ENCODE peak calls at places on chromosomes 11 and 22, in ten cellular contexts. One of them, this sample, is unnamed.
A peak's percentile ranks its signal among the peaks of the same experiment; 100 is the strongest.

GRCh38 chr11:87462171-87462570 is 424.4 kb downstream of the TMEM135 start:
- DNase-seq in MM.1S: no peak
- DNase-seq in neural progenitor cell: no peak
- DNase-seq in trophoblast cell: no peak
- DNase-seq in IMR-90: no peak
- DNase-seq in mesendoderm: no peak
- DNase-seq in endothelial cell of umbilical vein: no peak
- DNase-seq in fibroblast of lung: no peak
- DNase-seq in mammary epithelial cell: no peak
- DNase-seq in HCT116: no peak
- DNase-seq in this sample: no peak

GRCh38 chr11:5712507-5712906 is 22.9 kb downstream of the TRIM22 start:
- DNase-seq in fibroblast of lung: no peak
- DNase-seq in HCT116: peak; percentile 7
- DNase-seq in neural progenitor cell: no peak
- DNase-seq in endothelial cell of umbilical vein: peak; percentile 28
- DNase-seq in mesendoderm: no peak
- DNase-seq in mammary epithelial cell: no peak
- DNase-seq in trophoblast cell: peak; percentile 31
- DNase-seq in IMR-90: peak; percentile 5
- DNase-seq in MM.1S: no peak
- DNase-seq in this sample: no peak

GRCh38 chr11:2791521-2792375 is 92.0 kb upstream of the KCNQ1OT1 start:
- DNase-seq in HCT116: no peak
- DNase-seq in MM.1S: no peak
- DNase-seq in endothelial cell of umbilical vein: no peak
- DNase-seq in fibroblast of lung: no peak
- DNase-seq in neural progenitor cell: no peak
- DNase-seq in IMR-90: no peak
- DNase-seq in mesendoderm: peak; percentile 11
- DNase-seq in trophoblast cell: no peak
- DNase-seq in mammary epithelial cell: no peak
- DNase-seq in this sample: no peak

GRCh38 chr11:121328967-121329653 is 36.5 kb downstream of the SC5D start:
- DNase-seq in neural progenitor cell: no peak
- DNase-seq in mammary epithelial cell: no peak
- DNase-seq in MM.1S: no peak
- DNase-seq in fibroblast of lung: no peak
- DNase-seq in endothelial cell of umbilical vein: no peak
- DNase-seq in trophoblast cell: no peak
- DNase-seq in mesendoderm: peak; percentile 18
- DNase-seq in HCT116: no peak
- DNase-seq in IMR-90: no peak
- DNase-seq in this sample: no peak

GRCh38 chr11:120061761-120062560 is 76.0 kb downstream of the TRIM29 start:
- DNase-seq in mesendoderm: peak; percentile 73
- DNase-seq in trophoblast cell: peak; percentile 11
- DNase-seq in neural progenitor cell: peak; percentile 89
- DNase-seq in fibroblast of lung: peak; percentile 52
- DNase-seq in MM.1S: no peak
- DNase-seq in HCT116: no peak
- DNase-seq in endothelial cell of umbilical vein: no peak
- DNase-seq in IMR-90: no peak
- DNase-seq in mammary epithelial cell: no peak
- DNase-seq in this sample: peak; percentile 33

GRCh38 chr11:3155216-3155615 is 9.9 kb downstream of the OSBPL5 start:
- DNase-seq in trophoblast cell: no peak
- DNase-seq in mesendoderm: no peak
- DNase-seq in HCT116: no peak
- DNase-seq in IMR-90: no peak
- DNase-seq in MM.1S: no peak
- DNase-seq in fibroblast of lung: no peak
- DNase-seq in mammary epithelial cell: no peak
- DNase-seq in neural progenitor cell: no peak
- DNase-seq in endothelial cell of umbilical vein: no peak
- DNase-seq in this sample: no peak

GRCh38 chr11:70914496-70914895 is 337.9 kb downstream of the SHANK2 start:
- DNase-seq in mammary epithelial cell: no peak
- DNase-seq in HCT116: no peak
- DNase-seq in endothelial cell of umbilical vein: no peak
- DNase-seq in IMR-90: no peak
- DNase-seq in mesendoderm: no peak
- DNase-seq in fibroblast of lung: no peak
- DNase-seq in MM.1S: no peak
- DNase-seq in trophoblast cell: no peak
- DNase-seq in neural progenitor cell: no peak
- DNase-seq in this sample: no peak

GRCh38 chr22:39469326-39469680 is 12.5 kb downstream of the MGAT3 start:
- DNase-seq in fibroblast of lung: no peak
- DNase-seq in MM.1S: no peak
- DNase-seq in endothelial cell of umbilical vein: no peak
- DNase-seq in neural progenitor cell: no peak
- DNase-seq in trophoblast cell: no peak
- DNase-seq in IMR-90: no peak
- DNase-seq in mesendoderm: no peak
- DNase-seq in HCT116: no peak
- DNase-seq in mammary epithelial cell: no peak
- DNase-seq in this sample: no peak

GRCh38 chr11:87859583-87859982 is 315.7 kb downstream of the RAB38 start:
- DNase-seq in endothelial cell of umbilical vein: peak; percentile 34
- DNase-seq in mammary epithelial cell: no peak
- DNase-seq in mesendoderm: no peak
- DNase-seq in HCT116: no peak
- DNase-seq in MM.1S: no peak
- DNase-seq in IMR-90: no peak
- DNase-seq in trophoblast cell: no peak
- DNase-seq in neural progenitor cell: no peak
- DNase-seq in fibroblast of lung: peak; percentile 21
- DNase-seq in this sample: peak; percentile 5

GRCh38 chr11:48013269-48013901 is 33.0 kb downstream of the PTPRJ start:
- DNase-seq in fibroblast of lung: peak; percentile 45
- DNase-seq in trophoblast cell: no peak
- DNase-seq in neural progenitor cell: no peak
- DNase-seq in IMR-90: peak; percentile 65
- DNase-seq in mesendoderm: no peak
- DNase-seq in mammary epithelial cell: no peak
- DNase-seq in MM.1S: no peak
- DNase-seq in HCT116: no peak
- DNase-seq in endothelial cell of umbilical vein: peak; percentile 43
- DNase-seq in this sample: no peak

GRCh38 chr22:33519140-33519973 is 400.9 kb downstream of the LARGE1 start:
- DNase-seq in trophoblast cell: peak; percentile 49
- DNase-seq in endothelial cell of umbilical vein: no peak
- DNase-seq in IMR-90: peak; percentile 61
- DNase-seq in MM.1S: peak; percentile 74
- DNase-seq in mesendoderm: peak; percentile 68
- DNase-seq in neural progenitor cell: peak; percentile 78
- DNase-seq in mammary epithelial cell: peak; percentile 18
- DNase-seq in HCT116: no peak
- DNase-seq in fibroblast of lung: peak; percentile 58
- DNase-seq in this sample: peak; percentile 49

GRCh38 chr11:15118431-15118830 is 3.7 kb downstream of the INSC start:
- DNase-seq in IMR-90: no peak
- DNase-seq in mammary epithelial cell: peak; percentile 48
- DNase-seq in fibroblast of lung: no peak
- DNase-seq in trophoblast cell: no peak
- DNase-seq in HCT116: no peak
- DNase-seq in mesendoderm: no peak
- DNase-seq in neural progenitor cell: no peak
- DNase-seq in endothelial cell of umbilical vein: no peak
- DNase-seq in MM.1S: peak; percentile 27
- DNase-seq in this sample: no peak

GRCh38 chr11:130163346-130164220 is 4.0 kb downstream of the ST14 start:
- DNase-seq in neural progenitor cell: no peak
- DNase-seq in trophoblast cell: no peak
- DNase-seq in HCT116: no peak
- DNase-seq in fibroblast of lung: no peak
- DNase-seq in MM.1S: no peak
- DNase-seq in IMR-90: no peak
- DNase-seq in mammary epithelial cell: no peak
- DNase-seq in endothelial cell of umbilical vein: no peak
- DNase-seq in mesendoderm: peak; percentile 47
- DNase-seq in this sample: no peak

GRCh38 chr11:34863048-34863447 is 53.1 kb downstream of the APIP start:
- DNase-seq in mammary epithelial cell: no peak
- DNase-seq in trophoblast cell: no peak
- DNase-seq in MM.1S: no peak
- DNase-seq in mesendoderm: no peak
- DNase-seq in IMR-90: no peak
- DNase-seq in neural progenitor cell: no peak
- DNase-seq in HCT116: no peak
- DNase-seq in endothelial cell of umbilical vein: no peak
- DNase-seq in fibroblast of lung: no peak
- DNase-seq in this sample: no peak

GRCh38 chr22:22865311-22866072 is 22.1 kb upstream of the IGLL5 start:
- DNase-seq in endothelial cell of umbilical vein: no peak
- DNase-seq in fibroblast of lung: no peak
- DNase-seq in trophoblast cell: no peak
- DNase-seq in MM.1S: peak; percentile 92
- DNase-seq in mammary epithelial cell: no peak
- DNase-seq in HCT116: no peak
- DNase-seq in neural progenitor cell: no peak
- DNase-seq in mesendoderm: no peak
- DNase-seq in IMR-90: no peak
- DNase-seq in this sample: no peak

GRCh38 chr11:69650832-69651344 is 9.9 kb downstream of the CCND1 start:
- DNase-seq in fibroblast of lung: no peak
- DNase-seq in HCT116: no peak
- DNase-seq in mesendoderm: no peak
- DNase-seq in MM.1S: no peak
- DNase-seq in neural progenitor cell: no peak
- DNase-seq in mammary epithelial cell: no peak
- DNase-seq in endothelial cell of umbilical vein: no peak
- DNase-seq in IMR-90: no peak
- DNase-seq in trophoblast cell: no peak
- DNase-seq in this sample: no peak

GRCh38 chr11:74195828-74196227 is 24.7 kb downstream of the PPME1 start:
- DNase-seq in mammary epithelial cell: peak; percentile 8
- DNase-seq in trophoblast cell: no peak
- DNase-seq in MM.1S: no peak
- DNase-seq in endothelial cell of umbilical vein: peak; percentile 32
- DNase-seq in mesendoderm: no peak
- DNase-seq in HCT116: no peak
- DNase-seq in fibroblast of lung: no peak
- DNase-seq in neural progenitor cell: no peak
- DNase-seq in IMR-90: peak; percentile 26
- DNase-seq in this sample: peak; percentile 5

GRCh38 chr11:3000032-3000961 is 8.2 kb upstream of the NAP1L4 start:
- DNase-seq in IMR-90: peak; percentile 60
- DNase-seq in mesendoderm: no peak
- DNase-seq in fibroblast of lung: peak; percentile 81
- DNase-seq in mammary epithelial cell: peak; percentile 96
- DNase-seq in endothelial cell of umbilical vein: peak; percentile 55
- DNase-seq in MM.1S: no peak
- DNase-seq in trophoblast cell: no peak
- DNase-seq in HCT116: no peak
- DNase-seq in neural progenitor cell: peak; percentile 74
- DNase-seq in this sample: peak; percentile 68

DNA sequence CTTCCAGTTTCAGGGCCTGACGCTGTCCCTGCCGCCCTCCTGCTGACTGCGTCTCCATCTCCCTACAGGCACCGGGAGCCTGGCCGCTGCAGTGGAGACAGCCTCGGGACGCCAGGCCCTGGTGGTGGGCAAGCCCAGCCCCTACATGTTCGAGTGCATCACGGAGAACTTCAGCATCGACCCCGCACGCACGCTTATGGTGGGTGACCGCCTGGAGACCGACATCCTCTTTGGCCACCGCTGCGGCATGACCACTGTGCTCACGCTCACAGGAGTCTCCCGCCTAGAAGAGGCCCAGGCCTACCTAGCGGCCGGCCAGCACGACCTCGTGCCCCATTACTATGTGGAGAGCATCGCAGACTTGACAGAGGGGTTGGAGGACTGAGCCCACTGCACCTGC is 7.0 kb downstream of the PDXP start:
- DNase-seq in trophoblast cell: no peak
- DNase-seq in fibroblast of lung: no peak
- DNase-seq in mesendoderm: no peak
- DNase-seq in IMR-90: no peak
- DNase-seq in MM.1S: no peak
- DNase-seq in endothelial cell of umbilical vein: no peak
- DNase-seq in HCT116: no peak
- DNase-seq in mammary epithelial cell: no peak
- DNase-seq in neural progenitor cell: no peak
- DNase-seq in this sample: no peak
- H3K4me3 ChIP-seq in trophoblast cell: no peak overlapping the region
- H3K4me3 ChIP-seq in fibroblast of lung: no peak overlapping the region
- H3K4me3 ChIP-seq in mesendoderm: no peak overlapping the region
- H3K4me3 ChIP-seq in IMR-90: no peak overlapping the region
- H3K4me3 ChIP-seq in MM.1S: no peak overlapping the region
- H3K4me3 ChIP-seq in endothelial cell of umbilical vein: no peak overlapping the region
- H3K4me3 ChIP-seq in HCT116: no peak overlapping the region
- H3K4me3 ChIP-seq in mammary epithelial cell: no peak overlapping the region
- H3K4me3 ChIP-seq in neural progenitor cell: no peak overlapping the region
- H3K4me3 ChIP-seq in this sample: no peak overlapping the region

GRCh38 chr22:36377022-36377631 is 10.6 kb downstream of the MYH9 start:
- DNase-seq in MM.1S: peak; percentile 81
- DNase-seq in neural progenitor cell: no peak
- DNase-seq in HCT116: no peak
- DNase-seq in IMR-90: no peak
- DNase-seq in trophoblast cell: no peak
- DNase-seq in mesendoderm: no peak
- DNase-seq in endothelial cell of umbilical vein: no peak
- DNase-seq in fibroblast of lung: no peak
- DNase-seq in mammary epithelial cell: no peak
- DNase-seq in this sample: no peak
- H3K4me2 ChIP-seq in MM.1S: peak overlapping the region; percentile 47
- H3K4me2 ChIP-seq in neural progenitor cell: no peak overlapping the region
- H3K4me2 ChIP-seq in HCT116: no peak overlapping the region
- H3K4me2 ChIP-seq in IMR-90: peak overlapping the region; percentile 13
- H3K4me2 ChIP-seq in trophoblast cell: no peak overlapping the region
- H3K4me2 ChIP-seq in mesendoderm: no peak overlapping the region
- H3K4me2 ChIP-seq in endothelial cell of umbilical vein: peak overlapping the region; percentile 48
- H3K4me2 ChIP-seq in fibroblast of lung: peak overlapping the region; percentile 48
- H3K4me2 ChIP-seq in mammary epithelial cell: no peak overlapping the region
- H3K4me2 ChIP-seq in this sample: peak overlapping the region; percentile 21

DNA sequence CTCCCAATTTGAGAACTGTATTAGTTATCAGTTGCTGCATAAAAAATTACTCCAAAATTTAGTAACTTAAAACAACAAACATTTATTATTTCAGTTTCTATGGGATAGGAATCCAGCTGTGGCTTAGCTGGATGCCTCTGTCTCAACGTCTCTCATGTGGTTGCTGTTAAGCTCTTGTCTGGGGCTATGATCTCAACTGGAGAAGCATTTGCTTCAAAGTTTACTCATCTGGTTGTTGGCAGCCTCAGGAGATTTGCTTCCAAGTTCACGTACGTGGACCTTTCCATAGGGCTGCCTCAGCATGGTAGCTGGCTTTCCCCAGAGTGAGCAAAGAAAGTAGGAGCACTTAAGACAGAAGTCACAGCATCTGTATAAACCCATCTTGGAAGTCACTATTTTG is 144.9 kb upstream of the SESN3 start:
- DNase-seq in HCT116: no peak
- DNase-seq in endothelial cell of umbilical vein: no peak
- DNase-seq in mammary epithelial cell: peak; percentile 61
- DNase-seq in MM.1S: no peak
- DNase-seq in mesendoderm: no peak
- DNase-seq in neural progenitor cell: no peak
- DNase-seq in trophoblast cell: no peak
- DNase-seq in IMR-90: peak; percentile 43
- DNase-seq in fibroblast of lung: peak; percentile 98
- DNase-seq in this sample: peak; percentile 98
- H3K4me3 ChIP-seq in HCT116: no peak overlapping the region
- H3K4me3 ChIP-seq in endothelial cell of umbilical vein: no peak overlapping the region
- H3K4me3 ChIP-seq in mammary epithelial cell: no peak overlapping the region
- H3K4me3 ChIP-seq in MM.1S: no peak overlapping the region
- H3K4me3 ChIP-seq in mesendoderm: no peak overlapping the region
- H3K4me3 ChIP-seq in neural progenitor cell: no peak overlapping the region
- H3K4me3 ChIP-seq in trophoblast cell: no peak overlapping the region
- H3K4me3 ChIP-seq in IMR-90: no peak overlapping the region
- H3K4me3 ChIP-seq in fibroblast of lung: no peak overlapping the region
- H3K4me3 ChIP-seq in this sample: no peak overlapping the region

GRCh38 chr11:73194034-73194507 is 24.0 kb upstream of the P2RY2 start:
- DNase-seq in mammary epithelial cell: peak; percentile 34
- DNase-seq in MM.1S: no peak
- DNase-seq in trophoblast cell: peak; percentile 96
- DNase-seq in fibroblast of lung: no peak
- DNase-seq in HCT116: no peak
- DNase-seq in neural progenitor cell: no peak
- DNase-seq in mesendoderm: no peak
- DNase-seq in endothelial cell of umbilical vein: no peak
- DNase-seq in IMR-90: no peak
- DNase-seq in this sample: no peak
- H3K4me2 ChIP-seq in mammary epithelial cell: peak overlapping the region; percentile 28
- H3K4me2 ChIP-seq in MM.1S: no peak overlapping the region
- H3K4me2 ChIP-seq in trophoblast cell: peak overlapping the region; percentile 32
- H3K4me2 ChIP-seq in fibroblast of lung: no peak overlapping the region
- H3K4me2 ChIP-seq in HCT116: peak overlapping the region; percentile 81
- H3K4me2 ChIP-seq in neural progenitor cell: no peak overlapping the region
- H3K4me2 ChIP-seq in mesendoderm: no peak overlapping the region
- H3K4me2 ChIP-seq in endothelial cell of umbilical vein: no peak overlapping the region
- H3K4me2 ChIP-seq in IMR-90: no peak overlapping the region
- H3K4me2 ChIP-seq in this sample: no peak overlapping the region